ENCODE peak calls at places on chromosome 18, in ten cellular contexts. O is HCEC 1CT; G is ecto neural progenitor cell; S is stimulated activated CD4-positive, alpha-beta T cell treated with anti-CD3 and anti-CD28 coated beads, Interleukin-2, amount 100 ng/mL, for 24 hours; W is transverse colon; T is T-helper 2 cell; L is cerebellar cortex; R is RCC 7860; Q is mesendoderm; K is HT-29. H is an unnamed sample.

GRCh38 chr18:673769-674168 is 16.3 kb downstream of the TYMS start:
- DNase-seq in O (no peak), G (no peak), S (no peak), W (no peak), T (no peak), L (no peak), R (no peak), Q (no peak), K (no peak), H (no peak)

GRCh38 chr18:69455120-69455519 is 54.4 kb downstream of the DOK6 start:
- DNase-seq in O (no peak), G (no peak), S (no peak), W (no peak), T (no peak), L (no peak), R (no peak), Q (no peak), K (no peak), H (no peak)

GRCh38 chr18:14974088-14974487 is 226.1 kb downstream of the ANKRD30B start:
- DNase-seq in O (no peak), G (no peak), S (no peak), W (no peak), T (no peak), L (peak), R (no peak), Q (no peak), K (peak), H (no peak)

GRCh38 chr18:27583021-27583420 is 397.9 kb upstream of the CHST9 start:
- DNase-seq in O (no peak), G (no peak), S (no peak), W (no peak), T (no peak), L (no peak), R (peak), Q (no peak), K (no peak), H (no peak)

GRCh38 chr18:69349912-69350597 is 50.6 kb upstream of the DOK6 start:
- DNase-seq in O (no peak), G (no peak), S (no peak), W (no peak), T (no peak), L (no peak), R (no peak), Q (no peak), K (no peak), H (no peak)

GRCh38 chr18:37631422-37631821 is 65.8 kb upstream of the CELF4 start:
- DNase-seq in O (no peak), G (no peak), S (no peak), W (no peak), T (no peak), L (no peak), R (no peak), Q (no peak), K (no peak), H (no peak)

GRCh38 chr18:39835303-39836030 is 2119.6 kb upstream of the PIK3C3 start:
- DNase-seq in O (no peak), G (no peak), S (no peak), W (no peak), T (no peak), L (no peak), R (no peak), Q (peak), K (no peak), H (no peak)

GRCh38 chr18:3384664-3385189 is 65.2 kb upstream of the TGIF1 start:
- DNase-seq in O (no peak), G (no peak), S (no peak), W (no peak), T (no peak), L (no peak), R (no peak), Q (no peak), K (no peak), H (no peak)

GRCh38 chr18:11850821-11851155 is 425 bp upstream of the CHMP1B start:
- DNase-seq in O (no peak), G (no peak), S (no peak), W (no peak), T (no peak), L (no peak), R (no peak), Q (peak), K (peak), H (no peak)

GRCh38 chr18:23131693-23132319 is 3.5 kb upstream of the CABLES1 start:
- DNase-seq in O (peak), G (no peak), S (peak), W (peak), T (peak), L (peak), R (peak), Q (peak), K (peak), H (peak)

GRCh38 chr18:8260319-8260718 is 348.9 kb upstream of the RAB12 start:
- DNase-seq in O (no peak), G (no peak), S (no peak), W (no peak), T (no peak), L (no peak), R (no peak), Q (peak), K (no peak), H (no peak)

GRCh38 chr18:5900249-5900648 is 4.9 kb upstream of the TMEM200C start:
- DNase-seq in O (no peak), G (no peak), S (no peak), W (no peak), T (no peak), L (no peak), R (no peak), Q (peak), K (peak), H (no peak)

GRCh38 chr18:78017869-78018268 is 768.2 kb downstream of the GALR1 start:
- DNase-seq in O (no peak), G (no peak), S (no peak), W (no peak), T (no peak), L (no peak), R (no peak), Q (no peak), K (no peak), H (no peak)

GRCh38 chr18:47113796-47114540 is 36.3 kb downstream of the HDHD2 start:
- DNase-seq in O (no peak), G (no peak), S (no peak), W (no peak), T (no peak), L (no peak), R (no peak), Q (peak), K (no peak), H (no peak)

GRCh38 chr18:26901020-26901419 is 35.5 kb upstream of the AQP4 start:
- DNase-seq in O (no peak), G (no peak), S (no peak), W (no peak), T (no peak), L (no peak), R (peak), Q (no peak), K (no peak), H (no peak)

GRCh38 chr18:9495465-9495864 is 20.2 kb downstream of the RALBP1 start:
- DNase-seq in O (no peak), G (no peak), S (no peak), W (no peak), T (no peak), L (no peak), R (no peak), Q (peak), K (no peak), H (no peak)

GRCh38 chr18:41906528-41907256 is 48.3 kb upstream of the PIK3C3 start:
- DNase-seq in O (peak), G (no peak), S (peak), W (no peak), T (peak), L (peak), R (peak), Q (peak), K (peak), H (no peak)

GRCh38 chr18:3042337-3042736 is 29.4 kb upstream of the LPIN2 start:
- DNase-seq in O (no peak), G (no peak), S (no peak), W (no peak), T (no peak), L (no peak), R (no peak), Q (no peak), K (no peak), H (no peak)

GRCh38 chr18:36620801-36621200 is 208.0 kb downstream of the TPGS2 start:
- DNase-seq in O (peak), G (no peak), S (no peak), W (no peak), T (no peak), L (no peak), R (no peak), Q (no peak), K (no peak), H (no peak)

GRCh38 chr18:9823805-9824473 is 61.8 kb upstream of the TXNDC2 start:
- DNase-seq in O (peak), G (no peak), S (no peak), W (no peak), T (no peak), L (no peak), R (no peak), Q (no peak), K (no peak), H (no peak)

GRCh38 chr18:56315363-56315762 is 323.0 kb downstream of the TXNL1 start:
- DNase-seq in O (no peak), G (no peak), S (no peak), W (no peak), T (no peak), L (no peak), R (no peak), Q (no peak), K (no peak), H (no peak)

GRCh38 chr18:6994719-6995430 is 122.7 kb downstream of the LAMA1 start:
- DNase-seq in O (no peak), G (no peak), S (no peak), W (no peak), T (no peak), L (peak), R (peak), Q (peak), K (no peak), H (no peak)

GRCh38 chr18:34592961-34593382 is 117.1 kb upstream of the DTNA start:
- DNase-seq in O (peak), G (peak), S (no peak), W (peak), T (no peak), L (peak), R (no peak), Q (peak), K (no peak), H (no peak)

GRCh38 chr18:7926526-7926925 is 359.4 kb downstream of the PTPRM start:
- DNase-seq in O (no peak), G (no peak), S (no peak), W (no peak), T (no peak), L (no peak), R (peak), Q (peak), K (peak), H (peak)